ENCODE peak calls at places on chromosomes 4 and X, in ten cellular contexts. One of them, this sample, is unnamed.

GRCh38 chr4:41748074-41748787 is at the start of gene PHOX2B:
- DNase-seq in tibial nerve: no peak
- DNase-seq in ovary: no peak
- DNase-seq in BJ: no peak
- DNase-seq in cardiac muscle cell: no peak
- DNase-seq in SK-N-SH: peak; percentile 70
- DNase-seq in fibroblast of the aortic adventitia: no peak
- DNase-seq in body of pancreas: no peak
- DNase-seq in astrocyte: no peak
- DNase-seq in mesenchymal stem cell: no peak
- DNase-seq in this sample: no peak

GRCh38 chr4:94621491-94622080 is 136.2 kb upstream of the BMPR1B start:
- DNase-seq in tibial nerve: peak; percentile 48
- DNase-seq in ovary: peak; percentile 25
- DNase-seq in BJ: no peak
- DNase-seq in cardiac muscle cell: peak; percentile 65
- DNase-seq in SK-N-SH: peak; percentile 37
- DNase-seq in fibroblast of the aortic adventitia: peak; percentile 73
- DNase-seq in body of pancreas: peak; percentile 12
- DNase-seq in astrocyte: no peak
- DNase-seq in mesenchymal stem cell: peak; percentile 57
- DNase-seq in this sample: peak; percentile 20

GRCh38 chr4:2081540-2081939 is 22.4 kb downstream of the NAT8L start:
- DNase-seq in tibial nerve: no peak
- DNase-seq in ovary: peak; percentile 7
- DNase-seq in BJ: no peak
- DNase-seq in cardiac muscle cell: no peak
- DNase-seq in SK-N-SH: no peak
- DNase-seq in fibroblast of the aortic adventitia: no peak
- DNase-seq in body of pancreas: no peak
- DNase-seq in astrocyte: no peak
- DNase-seq in mesenchymal stem cell: no peak
- DNase-seq in this sample: no peak

GRCh38 chr4:7654550-7655266 is 220.0 kb upstream of the PSAPL1 start:
- DNase-seq in tibial nerve: no peak
- DNase-seq in ovary: no peak
- DNase-seq in BJ: no peak
- DNase-seq in cardiac muscle cell: peak; percentile 12
- DNase-seq in SK-N-SH: no peak
- DNase-seq in fibroblast of the aortic adventitia: no peak
- DNase-seq in body of pancreas: no peak
- DNase-seq in astrocyte: no peak
- DNase-seq in mesenchymal stem cell: peak; percentile 44
- DNase-seq in this sample: no peak

GRCh38 chr4:151294833-151295496 is 18.0 kb downstream of the PRSS48 start:
- DNase-seq in tibial nerve: no peak
- DNase-seq in ovary: no peak
- DNase-seq in BJ: no peak
- DNase-seq in cardiac muscle cell: no peak
- DNase-seq in SK-N-SH: no peak
- DNase-seq in fibroblast of the aortic adventitia: no peak
- DNase-seq in body of pancreas: no peak
- DNase-seq in astrocyte: no peak
- DNase-seq in mesenchymal stem cell: no peak
- DNase-seq in this sample: no peak

GRCh38 chr4:8132947-8133705 is 25.5 kb downstream of the ABLIM2 start:
- DNase-seq in tibial nerve: peak; percentile 34
- DNase-seq in ovary: no peak
- DNase-seq in BJ: no peak
- DNase-seq in cardiac muscle cell: peak; percentile 44
- DNase-seq in SK-N-SH: no peak
- DNase-seq in fibroblast of the aortic adventitia: no peak
- DNase-seq in body of pancreas: no peak
- DNase-seq in astrocyte: no peak
- DNase-seq in mesenchymal stem cell: no peak
- DNase-seq in this sample: no peak

GRCh38 chrX:39818071-39818470 is 279.7 kb downstream of the BCOR start:
- DNase-seq in tibial nerve: no peak
- DNase-seq in ovary: no peak
- DNase-seq in BJ: no peak
- DNase-seq in cardiac muscle cell: no peak
- DNase-seq in SK-N-SH: peak; percentile 70
- DNase-seq in fibroblast of the aortic adventitia: no peak
- DNase-seq in body of pancreas: no peak
- DNase-seq in astrocyte: no peak
- DNase-seq in mesenchymal stem cell: no peak
- DNase-seq in this sample: no peak

GRCh38 chr4:26362745-26363439 is 42.1 kb downstream of the RBPJ start:
- DNase-seq in tibial nerve: no peak
- DNase-seq in ovary: no peak
- DNase-seq in BJ: no peak
- DNase-seq in cardiac muscle cell: peak; percentile 10
- DNase-seq in SK-N-SH: no peak
- DNase-seq in fibroblast of the aortic adventitia: peak; percentile 33
- DNase-seq in body of pancreas: no peak
- DNase-seq in astrocyte: peak; percentile 43
- DNase-seq in mesenchymal stem cell: no peak
- DNase-seq in this sample: no peak

GRCh38 chr4:88320780-88321373 is 36.5 kb upstream of the PPM1K start:
- DNase-seq in tibial nerve: peak; percentile 6
- DNase-seq in ovary: no peak
- DNase-seq in BJ: peak; percentile 5
- DNase-seq in cardiac muscle cell: peak; percentile 40
- DNase-seq in SK-N-SH: no peak
- DNase-seq in fibroblast of the aortic adventitia: peak; percentile 21
- DNase-seq in body of pancreas: no peak
- DNase-seq in astrocyte: peak; percentile 58
- DNase-seq in mesenchymal stem cell: peak; percentile 49
- DNase-seq in this sample: peak; percentile 22

GRCh38 chr4:112379306-112379705 is 82.1 kb downstream of the ALPK1 start:
- DNase-seq in tibial nerve: no peak
- DNase-seq in ovary: no peak
- DNase-seq in BJ: no peak
- DNase-seq in cardiac muscle cell: no peak
- DNase-seq in SK-N-SH: no peak
- DNase-seq in fibroblast of the aortic adventitia: no peak
- DNase-seq in body of pancreas: no peak
- DNase-seq in astrocyte: no peak
- DNase-seq in mesenchymal stem cell: peak; percentile 8
- DNase-seq in this sample: no peak

GRCh38 chrX:39896951-39897740 is 200.6 kb downstream of the BCOR start:
- DNase-seq in tibial nerve: no peak
- DNase-seq in ovary: peak; percentile 44
- DNase-seq in BJ: no peak
- DNase-seq in cardiac muscle cell: peak; percentile 75
- DNase-seq in SK-N-SH: no peak
- DNase-seq in fibroblast of the aortic adventitia: peak; percentile 72
- DNase-seq in body of pancreas: peak; percentile 30
- DNase-seq in astrocyte: peak; percentile 73
- DNase-seq in mesenchymal stem cell: peak; percentile 68
- DNase-seq in this sample: no peak

GRCh38 chr4:3369781-3370660 is 71.7 kb upstream of the HGFAC start:
- DNase-seq in tibial nerve: no peak
- DNase-seq in ovary: peak; percentile 54
- DNase-seq in BJ: peak; percentile 85
- DNase-seq in cardiac muscle cell: peak; percentile 87
- DNase-seq in SK-N-SH: peak; percentile 69
- DNase-seq in fibroblast of the aortic adventitia: peak; percentile 87
- DNase-seq in body of pancreas: no peak
- DNase-seq in astrocyte: peak; percentile 89
- DNase-seq in mesenchymal stem cell: peak; percentile 97
- DNase-seq in this sample: peak; percentile 55

GRCh38 chrX:52217494-52218160 is 32.9 kb downstream of the MAGED4 start:
- DNase-seq in tibial nerve: no peak
- DNase-seq in ovary: no peak
- DNase-seq in BJ: no peak
- DNase-seq in cardiac muscle cell: no peak
- DNase-seq in SK-N-SH: no peak
- DNase-seq in fibroblast of the aortic adventitia: no peak
- DNase-seq in body of pancreas: no peak
- DNase-seq in astrocyte: no peak
- DNase-seq in mesenchymal stem cell: no peak
- DNase-seq in this sample: no peak

GRCh38 chr4:85499573-85499972 is 24.6 kb downstream of the ARHGAP24 start:
- DNase-seq in tibial nerve: no peak
- DNase-seq in ovary: no peak
- DNase-seq in BJ: no peak
- DNase-seq in cardiac muscle cell: no peak
- DNase-seq in SK-N-SH: no peak
- DNase-seq in fibroblast of the aortic adventitia: no peak
- DNase-seq in body of pancreas: no peak
- DNase-seq in astrocyte: no peak
- DNase-seq in mesenchymal stem cell: no peak
- DNase-seq in this sample: no peak

GRCh38 chr4:85496146-85496849 is 21.3 kb downstream of the ARHGAP24 start:
- DNase-seq in tibial nerve: no peak
- DNase-seq in ovary: no peak
- DNase-seq in BJ: no peak
- DNase-seq in cardiac muscle cell: peak; percentile 62
- DNase-seq in SK-N-SH: no peak
- DNase-seq in fibroblast of the aortic adventitia: peak; percentile 56
- DNase-seq in body of pancreas: no peak
- DNase-seq in astrocyte: peak; percentile 47
- DNase-seq in mesenchymal stem cell: peak; percentile 54
- DNase-seq in this sample: no peak

GRCh38 chr4:85498068-85498733 is 23.3 kb downstream of the ARHGAP24 start:
- DNase-seq in tibial nerve: no peak
- DNase-seq in ovary: peak; percentile 32
- DNase-seq in BJ: peak; percentile 47
- DNase-seq in cardiac muscle cell: peak; percentile 79
- DNase-seq in SK-N-SH: no peak
- DNase-seq in fibroblast of the aortic adventitia: peak; percentile 66
- DNase-seq in body of pancreas: peak; percentile 42
- DNase-seq in astrocyte: peak; percentile 69
- DNase-seq in mesenchymal stem cell: peak; percentile 84
- DNase-seq in this sample: no peak

GRCh38 chr4:85495621-85496020 is 20.7 kb downstream of the ARHGAP24 start:
- DNase-seq in tibial nerve: no peak
- DNase-seq in ovary: no peak
- DNase-seq in BJ: no peak
- DNase-seq in cardiac muscle cell: no peak
- DNase-seq in SK-N-SH: no peak
- DNase-seq in fibroblast of the aortic adventitia: no peak
- DNase-seq in body of pancreas: no peak
- DNase-seq in astrocyte: no peak
- DNase-seq in mesenchymal stem cell: no peak
- DNase-seq in this sample: no peak

DNA sequence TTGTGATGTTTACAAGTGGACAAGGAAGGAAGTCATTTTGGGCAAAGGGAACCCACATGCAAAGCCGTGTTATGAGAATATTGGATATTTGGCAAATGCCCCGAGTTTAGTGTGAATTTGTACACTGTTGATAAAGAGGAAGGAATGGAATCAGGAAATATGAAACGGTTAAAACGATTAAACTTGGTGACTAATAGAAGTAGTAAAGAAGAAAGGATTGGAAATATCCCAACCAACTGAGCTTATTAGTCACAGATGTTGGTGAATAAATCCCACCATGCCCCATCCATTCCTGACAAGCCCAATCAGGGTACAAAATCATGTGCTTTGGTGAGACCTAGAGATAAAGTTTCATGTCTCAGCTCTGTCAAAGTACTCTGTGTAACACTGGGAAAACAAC is 22.0 kb downstream of the ARHGAP24 start:
- DNase-seq in tibial nerve: no peak
- DNase-seq in ovary: no peak
- DNase-seq in BJ: peak; percentile 58
- DNase-seq in cardiac muscle cell: peak; percentile 68
- DNase-seq in SK-N-SH: no peak
- DNase-seq in fibroblast of the aortic adventitia: peak; percentile 85
- DNase-seq in body of pancreas: no peak
- DNase-seq in astrocyte: peak; percentile 86
- DNase-seq in mesenchymal stem cell: peak; percentile 55
- DNase-seq in this sample: no peak
- H3K4me3 ChIP-seq in tibial nerve: no peak overlapping the region
- H3K4me3 ChIP-seq in ovary: no peak overlapping the region
- H3K4me3 ChIP-seq in BJ: no peak overlapping the region
- H3K4me3 ChIP-seq in cardiac muscle cell: no peak overlapping the region
- H3K4me3 ChIP-seq in SK-N-SH: no peak overlapping the region
- H3K4me3 ChIP-seq in fibroblast of the aortic adventitia: no peak overlapping the region
- H3K4me3 ChIP-seq in body of pancreas: no peak overlapping the region
- H3K4me3 ChIP-seq in astrocyte: no peak overlapping the region
- H3K4me3 ChIP-seq in mesenchymal stem cell: peak overlapping the region; percentile 22
- H3K4me3 ChIP-seq in this sample: no peak overlapping the region

GRCh38 chrX:48697182-48697727 is 721 bp downstream of the SUV39H1 start:
- DNase-seq in tibial nerve: no peak
- DNase-seq in ovary: no peak
- DNase-seq in BJ: no peak
- DNase-seq in cardiac muscle cell: no peak
- DNase-seq in SK-N-SH: no peak
- DNase-seq in fibroblast of the aortic adventitia: no peak
- DNase-seq in body of pancreas: no peak
- DNase-seq in astrocyte: peak; percentile 4
- DNase-seq in mesenchymal stem cell: peak; percentile 22
- DNase-seq in this sample: peak; percentile 15
- H3K4me3 ChIP-seq in tibial nerve: no peak overlapping the region
- H3K4me3 ChIP-seq in ovary: peak overlapping the region; percentile 57
- H3K4me3 ChIP-seq in BJ: peak overlapping the region; percentile 60
- H3K4me3 ChIP-seq in cardiac muscle cell: peak overlapping the region; percentile 67
- H3K4me3 ChIP-seq in SK-N-SH: peak overlapping the region; percentile 56
- H3K4me3 ChIP-seq in fibroblast of the aortic adventitia: peak overlapping the region; percentile 68
- H3K4me3 ChIP-seq in body of pancreas: no peak overlapping the region
- H3K4me3 ChIP-seq in astrocyte: peak overlapping the region; percentile 75
- H3K4me3 ChIP-seq in mesenchymal stem cell: peak overlapping the region; percentile 85
- H3K4me3 ChIP-seq in this sample: peak overlapping the region; percentile 74

DNA sequence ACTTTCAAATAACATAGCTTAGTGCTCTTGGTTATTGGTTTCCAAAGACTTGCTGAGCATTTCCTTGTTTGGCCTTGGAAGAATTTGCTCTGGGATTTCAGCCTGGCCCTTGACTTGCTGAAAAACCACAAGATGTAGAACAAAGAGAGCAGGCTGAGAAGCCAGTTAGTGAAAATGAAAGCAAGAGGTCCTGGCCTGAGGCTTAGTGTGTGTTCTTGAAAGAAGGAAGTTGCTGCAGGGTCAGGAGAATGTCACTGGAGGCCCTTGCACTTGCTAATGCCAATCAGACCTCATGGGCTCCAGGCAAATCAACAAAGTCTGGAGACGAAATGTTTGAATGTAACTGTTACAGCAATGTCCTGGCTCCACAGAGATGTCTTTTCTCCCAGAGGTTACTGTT is 79.4 kb downstream of the SYNPO2 start:
- DNase-seq in tibial nerve: peak; percentile 78
- DNase-seq in ovary: peak; percentile 61
- DNase-seq in BJ: peak; percentile 70
- DNase-seq in cardiac muscle cell: peak; percentile 95
- DNase-seq in SK-N-SH: no peak
- DNase-seq in fibroblast of the aortic adventitia: peak; percentile 93
- DNase-seq in body of pancreas: peak; percentile 24
- DNase-seq in astrocyte: peak; percentile 91
- DNase-seq in mesenchymal stem cell: peak; percentile 95
- DNase-seq in this sample: peak; percentile 11
- H3K4me3 ChIP-seq in tibial nerve: no peak overlapping the region
- H3K4me3 ChIP-seq in ovary: no peak overlapping the region
- H3K4me3 ChIP-seq in BJ: no peak overlapping the region
- H3K4me3 ChIP-seq in cardiac muscle cell: no peak overlapping the region
- H3K4me3 ChIP-seq in SK-N-SH: no peak overlapping the region
- H3K4me3 ChIP-seq in fibroblast of the aortic adventitia: peak overlapping the region; percentile 23
- H3K4me3 ChIP-seq in body of pancreas: no peak overlapping the region
- H3K4me3 ChIP-seq in astrocyte: no peak overlapping the region
- H3K4me3 ChIP-seq in mesenchymal stem cell: peak overlapping the region; percentile 55
- H3K4me3 ChIP-seq in this sample: no peak overlapping the region

GRCh38 chr4:70402762-70403161 is 5.0 kb downstream of the OPRPN start:
- DNase-seq in tibial nerve: no peak
- DNase-seq in ovary: no peak
- DNase-seq in BJ: no peak
- DNase-seq in cardiac muscle cell: no peak
- DNase-seq in SK-N-SH: no peak
- DNase-seq in fibroblast of the aortic adventitia: no peak
- DNase-seq in body of pancreas: no peak
- DNase-seq in astrocyte: no peak
- DNase-seq in mesenchymal stem cell: no peak
- DNase-seq in this sample: no peak

GRCh38 chr4:70405765-70406164 is 8.0 kb downstream of the OPRPN start:
- DNase-seq in tibial nerve: no peak
- DNase-seq in ovary: no peak
- DNase-seq in BJ: no peak
- DNase-seq in cardiac muscle cell: no peak
- DNase-seq in SK-N-SH: no peak
- DNase-seq in fibroblast of the aortic adventitia: no peak
- DNase-seq in body of pancreas: no peak
- DNase-seq in astrocyte: no peak
- DNase-seq in mesenchymal stem cell: no peak
- DNase-seq in this sample: no peak
- H3K4me3 ChIP-seq in tibial nerve: no peak overlapping the region
- H3K4me3 ChIP-seq in ovary: no peak overlapping the region
- H3K4me3 ChIP-seq in BJ: no peak overlapping the region
- H3K4me3 ChIP-seq in cardiac muscle cell: no peak overlapping the region
- H3K4me3 ChIP-seq in SK-N-SH: no peak overlapping the region
- H3K4me3 ChIP-seq in fibroblast of the aortic adventitia: no peak overlapping the region
- H3K4me3 ChIP-seq in body of pancreas: no peak overlapping the region
- H3K4me3 ChIP-seq in astrocyte: no peak overlapping the region
- H3K4me3 ChIP-seq in mesenchymal stem cell: no peak overlapping the region
- H3K4me3 ChIP-seq in this sample: no peak overlapping the region

This sample was measured in CD4-positive, alpha-beta memory T cell.